ENCODE peak calls at places on chromosome X, in four cellular contexts. B is activated CD8-positive, alpha-beta memory T cell treated with anti-CD3 and anti-CD28 coated beads, Interleukin-2, amount 50 U/mL, for 48 hours; G is DMS79 treated with DMSO at 0.1 percent for 48 hours; S is posterior cingulate gyrus. O is an unnamed sample.
A peak's percentile ranks its signal among the peaks of the same experiment; 100 is the strongest.

GRCh38 chrX:113929004-113929403 is 654.9 kb upstream of the HTR2C start:
- DNase-seq in B (no peak), G (no peak), S (no peak), O (no peak)

GRCh38 chrX:367349-367748 is 19.4 kb downstream of the PPP2R3B start:
- DNase-seq in G (no peak), B (no peak), S (no peak), O (no peak)

GRCh38 chrX:134258202-134258601 is 21.2 kb downstream of the CCDC160 start:
- DNase-seq in B (no peak), S (no peak), G (no peak), O (no peak)

GRCh38 chrX:46376246-46376885 is 168.9 kb downstream of the ZNF674 start:
- DNase-seq in S (no peak), B (no peak), G (peak; percentile 1), O (no peak)

GRCh38 chrX:154748712-154749339 is 2.1 kb downstream of the GAB3 start:
- DNase-seq in G (peak; percentile 28), S (peak; percentile 24), B (no peak), O (no peak)

GRCh38 chrX:83511208-83511607 is 3.1 kb downstream of the POU3F4 start:
- DNase-seq in B (no peak), S (no peak), G (no peak), O (no peak)

GRCh38 chrX:139201924-139202323 is 328.6 kb upstream of the F9 start:
- DNase-seq in G (no peak), B (no peak), S (no peak), O (no peak)

GRCh38 chrX:49877397-49878101 is 1.7 kb upstream of the USP27X start:
- DNase-seq in G (no peak), S (no peak), B (no peak), O (no peak)

GRCh38 chrX:77743720-77744119 is 42.3 kb downstream of the ATRX start:
- DNase-seq in G (no peak), B (no peak), S (no peak), O (no peak)

GRCh38 chrX:57918750-57919436 is 8.6 kb upstream of the ZXDA start:
- DNase-seq in G (no peak), B (no peak), S (no peak), O (no peak)